ENCODE peak calls at places on chromosomes 13 and 19, in four cellular contexts. One of them, this sample, is unnamed.

GRCh38 chr13:56718791-56719190 is 421.9 kb upstream of the PRR20A start:
- DNase-seq in T-helper 17 cell: no peak
- DNase-seq in kidney epithelial cell: no peak
- DNase-seq in iPS-NIHi11: no peak
- DNase-seq in this sample: no peak

GRCh38 chr19:28488006-28488405 is 724.9 kb downstream of the UQCRFS1 start:
- DNase-seq in T-helper 17 cell: no peak
- DNase-seq in kidney epithelial cell: no peak
- DNase-seq in iPS-NIHi11: no peak
- DNase-seq in this sample: no peak

GRCh38 chr19:39498262-39499081 is at the start of gene DLL3:
- DNase-seq in T-helper 17 cell: no peak
- DNase-seq in kidney epithelial cell: no peak
- DNase-seq in iPS-NIHi11: no peak
- DNase-seq in this sample: peak; percentile 60

GRCh38 chr19:4057913-4058695 is 8.6 kb downstream of the ZBTB7A start:
- DNase-seq in T-helper 17 cell: no peak
- DNase-seq in kidney epithelial cell: no peak
- DNase-seq in iPS-NIHi11: no peak
- DNase-seq in this sample: no peak

GRCh38 chr19:45136507-45137178 is 24.1 kb downstream of the NKPD1 start:
- DNase-seq in T-helper 17 cell: no peak
- DNase-seq in kidney epithelial cell: no peak
- DNase-seq in iPS-NIHi11: peak; percentile 58
- DNase-seq in this sample: no peak

GRCh38 chr13:101289764-101290163 is 126.5 kb downstream of the NALCN start:
- DNase-seq in T-helper 17 cell: no peak
- DNase-seq in kidney epithelial cell: no peak
- DNase-seq in iPS-NIHi11: peak; percentile 65
- DNase-seq in this sample: no peak

GRCh38 chr13:109494955-109495354 is 291.4 kb downstream of the IRS2 start:
- DNase-seq in T-helper 17 cell: no peak
- DNase-seq in kidney epithelial cell: no peak
- DNase-seq in iPS-NIHi11: no peak
- DNase-seq in this sample: no peak

GRCh38 chr19:54674021-54674617 is 11.3 kb downstream of the LILRB4 start:
- DNase-seq in T-helper 17 cell: no peak
- DNase-seq in kidney epithelial cell: no peak
- DNase-seq in iPS-NIHi11: no peak
- DNase-seq in this sample: peak; percentile 7

GRCh38 chr19:19109601-19110000 is 28.7 kb downstream of the TMEM161A start:
- DNase-seq in T-helper 17 cell: no peak
- DNase-seq in kidney epithelial cell: no peak
- DNase-seq in iPS-NIHi11: no peak
- DNase-seq in this sample: no peak

GRCh38 chr19:40255619-40256166 is 29.2 kb upstream of the CCNP start:
- DNase-seq in T-helper 17 cell: no peak
- DNase-seq in kidney epithelial cell: no peak
- DNase-seq in iPS-NIHi11: no peak
- DNase-seq in this sample: no peak

GRCh38 chr13:52725302-52725701 is 14.3 kb downstream of the CNMD start:
- DNase-seq in T-helper 17 cell: no peak
- DNase-seq in kidney epithelial cell: no peak
- DNase-seq in iPS-NIHi11: no peak
- DNase-seq in this sample: no peak

GRCh38 chr19:1244693-1245451 is 3.3 kb downstream of the ATP5F1D start:
- DNase-seq in T-helper 17 cell: no peak
- DNase-seq in kidney epithelial cell: no peak
- DNase-seq in iPS-NIHi11: no peak
- DNase-seq in this sample: no peak

GRCh38 chr13:41065098-41065497 is 3.8 kb downstream of the WBP4 start:
- DNase-seq in T-helper 17 cell: no peak
- DNase-seq in kidney epithelial cell: no peak
- DNase-seq in iPS-NIHi11: no peak
- DNase-seq in this sample: no peak